ENCODE peak calls at places on chromosomes 13 and 19, in eight cellular contexts. P, J, O, S, B, A, E and K are unnamed samples.

GRCh38 chr19:4144666-4145261 is 8.7 kb upstream of the CREB3L3 start:
- DNase-seq in E (peak), J (no peak), S (no peak), B (no peak), A (no peak), O (no peak), P (no peak), K (no peak)

GRCh38 chr19:2041686-2042484 is 9.2 kb downstream of the MKNK2 start:
- DNase-seq in S (peak), P (peak), E (peak), J (peak), O (peak), A (peak), B (peak), K (peak)

GRCh38 chr19:56966225-56966696 is 125.7 kb upstream of the PEG3 start:
- DNase-seq in P (peak), B (no peak), A (no peak), J (no peak), E (no peak), S (no peak), O (no peak), K (no peak)

GRCh38 chr13:99288069-99288468 is 19.1 kb downstream of the GPR183 start:
- DNase-seq in P (peak), O (no peak), B (no peak), J (peak), E (no peak), S (no peak), A (peak), K (no peak)

GRCh38 chr19:15776264-15776663 is 11.2 kb upstream of the OR10H5 start:
- DNase-seq in B (no peak), E (no peak), A (no peak), S (no peak), P (no peak), J (no peak), O (no peak), K (no peak)

GRCh38 chr13:75931116-75931515 is 295.0 kb downstream of the LMO7 start:
- DNase-seq in E (no peak), P (no peak), O (no peak), J (no peak), A (no peak), S (no peak), B (no peak), K (no peak)

GRCh38 chr13:83221813-83222241 is 660.4 kb downstream of the SLITRK1 start:
- DNase-seq in S (no peak), B (no peak), J (no peak), A (no peak), E (no peak), O (no peak), P (no peak), K (no peak)

GRCh38 chr13:21674271-21675009 is 3.6 kb downstream of the FGF9 start:
- DNase-seq in B (no peak), E (no peak), S (peak), P (peak), J (no peak), O (peak), A (no peak), K (peak)

GRCh38 chr19:23254141-23254910 is 4.1 kb upstream of the ZNF724 start:
- DNase-seq in P (no peak), E (no peak), J (no peak), O (no peak), B (no peak), A (no peak), S (no peak), K (no peak)

GRCh38 chr19:54302252-54302651 is 10.7 kb downstream of the LILRA5 start:
- DNase-seq in B (no peak), P (no peak), S (no peak), E (no peak), J (no peak), O (no peak), A (no peak), K (no peak)

GRCh38 chr13:23673354-23673753 is 103.1 kb downstream of the TNFRSF19 start:
- DNase-seq in A (no peak), B (no peak), E (peak), P (peak), O (no peak), J (no peak), S (no peak), K (peak)

GRCh38 chr19:33603377-33603776 is 18.4 kb upstream of the CHST8 start:
- DNase-seq in A (no peak), B (no peak), E (no peak), S (no peak), P (no peak), J (no peak), O (no peak), K (no peak)

GRCh38 chr13:45468676-45469075 is 3.9 kb downstream of the COG3 start:
- DNase-seq in J (no peak), A (no peak), S (no peak), B (no peak), E (no peak), O (no peak), P (no peak), K (no peak)

GRCh38 chr13:98485561-98485960 is 91.3 kb downstream of the STK24 start:
- DNase-seq in O (no peak), S (no peak), E (no peak), A (no peak), P (no peak), J (no peak), B (no peak), K (no peak)

GRCh38 chr13:32041429-32041828 is 9.9 kb downstream of the FRY start:
- DNase-seq in B (no peak), S (no peak), E (no peak), O (no peak), J (no peak), P (no peak), A (no peak), K (no peak)

GRCh38 chr19:30319876-30320275 is 52.3 kb upstream of the ZNF536 start:
- DNase-seq in J (no peak), E (no peak), S (no peak), B (no peak), O (no peak), A (no peak), P (peak), K (no peak)

GRCh38 chr19:46761418-46761831 is 15.2 kb upstream of the STRN4 start:
- DNase-seq in A (no peak), E (no peak), J (no peak), S (no peak), P (no peak), O (no peak), B (no peak), K (no peak)

GRCh38 chr19:44055870-44056269 is 4.0 kb downstream of the ZNF223 start:
- DNase-seq in J (no peak), A (no peak), E (no peak), B (no peak), P (no peak), S (no peak), O (no peak), K (no peak)

GRCh38 chr13:45209229-45209628 is 8.4 kb upstream of the KCTD4 start:
- DNase-seq in O (no peak), S (no peak), E (no peak), B (no peak), P (no peak), A (no peak), J (no peak), K (no peak)

GRCh38 chr19:49200238-49200862 is 42.8 kb downstream of the TRPM4 start:
- DNase-seq in A (no peak), J (no peak), O (no peak), E (no peak), B (no peak), P (no peak), S (no peak), K (no peak)